ENCODE peak calls at places on chromosome 16, in four cellular contexts. P is A549, O is adrenal gland, Z is upper lobe of right lung. K is an unnamed sample.

GRCh38 chr16:67017810-67018488 is 11.0 kb upstream of the CBFB start:
- DNase-seq in P (peak; percentile 97), O (peak; percentile 90), Z (peak; percentile 82), K (peak; percentile 93)

GRCh38 chr16:57096192-57096591 is 3.8 kb downstream of the CPNE2 start:
- DNase-seq in P (no peak), O (no peak), Z (no peak), K (no peak)

GRCh38 chr16:57994778-57995177 is 5.7 kb downstream of the ZNF319 start:
- DNase-seq in P (peak; percentile 77), O (peak; percentile 84), Z (peak; percentile 84), K (no peak)

GRCh38 chr16:71727545-71728324 is 3.2 kb upstream of the PHLPP2 start:
- DNase-seq in P (no peak), O (no peak), Z (no peak), K (no peak)

GRCh38 chr16:81560979-81561657 is 116.5 kb downstream of the CMIP start:
- DNase-seq in P (no peak), O (peak; percentile 57), Z (no peak), K (no peak)

GRCh38 chr16:21101631-21102420 is 48.8 kb downstream of the DNAH3 start:
- DNase-seq in P (peak; percentile 53), O (peak; percentile 19), Z (no peak), K (no peak)

GRCh38 chr16:57736419-57737281 is 1.1 kb downstream of the KATNB1 start:
- DNase-seq in P (peak; percentile 75), O (peak; percentile 63), Z (peak; percentile 67), K (peak; percentile 77)

GRCh38 chr16:2163211-2163881 is 7.8 kb downstream of the TRAF7 start:
- DNase-seq in P (no peak), O (peak; percentile 41), Z (no peak), K (no peak)

GRCh38 chr16:66695935-66696668 is 441 bp downstream of the CMTM4 start:
- DNase-seq in P (peak; percentile 24), O (peak; percentile 4), Z (peak; percentile 86), K (no peak)

GRCh38 chr16:57609541-57610401 is 18.7 kb upstream of the ADGRG1 start:
- DNase-seq in P (no peak), O (peak; percentile 74), Z (peak; percentile 49), K (no peak)

GRCh38 chr16:74469946-74470478 is 48.7 kb upstream of the CLEC18B start:
- DNase-seq in P (no peak), O (no peak), Z (no peak), K (no peak)

GRCh38 chr16:65751622-65752598 is 614.6 kb upstream of the CDH5 start:
- DNase-seq in P (no peak), O (no peak), Z (no peak), K (no peak)

GRCh38 chr16:1946495-1947368 is 3.7 kb upstream of the MSRB1 start:
- DNase-seq in P (no peak), O (no peak), Z (no peak), K (no peak)

GRCh38 chr16:86075839-86076440 is 177.0 kb downstream of the IRF8 start:
- DNase-seq in P (no peak), O (no peak), Z (peak; percentile 40), K (no peak)

GRCh38 chr16:57535680-57536305 is 578 bp downstream of the CCDC102A start:
- DNase-seq in P (peak; percentile 92), O (peak; percentile 95), Z (peak; percentile 97), K (peak; percentile 81)

GRCh38 chr16:73057369-73058210 is 9.7 kb upstream of the ZFHX3 start:
- DNase-seq in P (no peak), O (peak; percentile 42), Z (peak; percentile 74), K (no peak)

GRCh38 chr16:85819711-85820110 is 20.2 kb downstream of the COX4I1 start:
- DNase-seq in P (peak; percentile 17), O (no peak), Z (peak; percentile 52), K (peak; percentile 8)

GRCh38 chr16:69927056-69927757 is 23.9 kb upstream of the CLEC18A start:
- DNase-seq in P (no peak), O (peak; percentile 92), Z (no peak), K (peak; percentile 85)
- H3K27ac ChIP-seq in P (no peak overlapping the region), O (peak overlapping the region; percentile 78), Z (peak overlapping the region; percentile 37), K (peak overlapping the region; percentile 51)

GRCh38 chr16:53080345-53081031 is 25.7 kb downstream of the CHD9 start:
- DNase-seq in P (peak; percentile 92), O (peak; percentile 85), Z (no peak), K (peak; percentile 88)
- H3K27ac ChIP-seq in P (peak overlapping the region; percentile 75), O (peak overlapping the region; percentile 71), Z (peak overlapping the region; percentile 59), K (peak overlapping the region; percentile 80)

DNA sequence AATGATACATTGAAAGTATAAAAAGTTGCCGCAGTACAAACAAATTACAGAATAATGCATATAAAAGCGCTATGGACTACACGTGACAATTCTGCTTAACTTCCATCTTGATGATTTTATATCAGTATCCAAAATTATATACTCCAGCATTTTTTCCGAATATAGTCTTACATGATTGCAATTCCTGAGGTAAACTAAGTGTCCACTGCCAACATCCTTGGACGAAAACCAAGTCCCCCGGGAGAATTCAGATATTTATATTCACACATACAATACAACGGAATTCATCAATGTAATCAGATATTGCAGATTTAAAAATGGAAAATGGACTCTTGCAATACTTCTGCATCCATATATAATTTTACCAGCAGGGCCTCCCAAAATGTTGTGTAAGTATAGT is 8.9 kb upstream of the MYH11 start:
- DNase-seq in P (no peak), O (no peak), Z (no peak), K (peak; percentile 47)
- H3K27ac ChIP-seq in P (no peak overlapping the region), O (no peak overlapping the region), Z (no peak overlapping the region), K (no peak overlapping the region)

DNA sequence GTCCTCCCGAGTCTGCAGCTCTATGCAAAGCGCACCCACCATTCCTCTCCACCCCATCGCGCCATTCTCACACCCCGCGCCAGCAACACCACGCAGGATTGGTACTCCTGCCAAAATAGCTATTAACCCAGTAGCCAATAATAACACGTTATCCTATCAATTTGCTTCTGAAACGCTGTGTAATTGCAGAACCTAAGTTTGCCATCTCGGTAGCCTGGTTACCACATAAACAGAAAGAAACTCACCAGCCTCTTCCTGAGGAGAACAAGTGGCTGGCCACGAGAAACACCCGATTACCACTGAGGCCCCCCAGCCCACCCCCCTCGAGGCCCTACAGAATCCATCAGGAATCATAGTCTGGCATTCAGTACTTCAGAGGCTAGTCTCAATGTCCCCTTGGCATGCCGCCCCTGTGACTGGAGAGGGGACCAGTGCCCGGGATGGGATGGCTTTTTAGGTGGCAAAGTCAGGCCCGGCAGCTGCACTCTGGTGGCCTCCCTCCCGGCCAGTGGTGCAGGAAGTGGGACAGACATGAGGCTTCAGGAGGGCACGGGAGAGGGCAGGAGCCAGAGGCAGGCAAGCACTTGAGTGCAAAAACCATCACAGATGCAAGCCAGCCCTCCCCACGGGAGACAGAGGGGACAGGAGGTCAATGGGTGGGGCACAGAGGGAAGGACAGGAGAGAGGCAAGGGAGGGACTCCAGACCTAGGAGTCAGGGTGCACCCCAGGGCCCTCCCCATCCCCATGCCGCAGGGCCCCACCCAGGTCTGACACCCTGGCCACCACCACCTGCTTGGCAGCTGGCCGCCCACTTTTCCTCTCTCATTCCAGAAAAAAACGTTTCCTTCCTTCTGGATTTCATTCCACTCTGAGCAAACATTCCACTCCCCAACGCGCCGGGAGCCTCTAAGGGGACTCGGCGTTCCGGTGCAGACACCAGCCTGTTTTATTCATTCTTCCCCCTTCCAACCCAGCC is 192.5 kb downstream of the ZNF423 start:
- DNase-seq in P (no peak), O (no peak), Z (no peak), K (no peak)
- H3K27ac ChIP-seq in P (no peak overlapping the region), O (no peak overlapping the region), Z (no peak overlapping the region), K (no peak overlapping the region)

GRCh38 chr16:27408012-27408601 is 6.1 kb downstream of the IL21R start:
- DNase-seq in P (no peak), O (no peak), Z (no peak), K (peak; percentile 61)

GRCh38 chr16:27407158-27407557 is 5.2 kb downstream of the IL21R start:
- DNase-seq in P (no peak), O (no peak), Z (no peak), K (no peak)

GRCh38 chr16:27405546-27406451 is 3.8 kb downstream of the IL21R start:
- DNase-seq in P (no peak), O (no peak), Z (no peak), K (peak; percentile 20)

GRCh38 chr16:27406729-27407128 is 4.8 kb downstream of the IL21R start:
- DNase-seq in P (no peak), O (no peak), Z (no peak), K (no peak)

GRCh38 chr16:27408602-27409031 is 6.6 kb downstream of the IL21R start:
- DNase-seq in P (no peak), O (no peak), Z (no peak), K (no peak)
- H3K27ac ChIP-seq in P (no peak overlapping the region), O (no peak overlapping the region), Z (no peak overlapping the region), K (no peak overlapping the region)

DNA sequence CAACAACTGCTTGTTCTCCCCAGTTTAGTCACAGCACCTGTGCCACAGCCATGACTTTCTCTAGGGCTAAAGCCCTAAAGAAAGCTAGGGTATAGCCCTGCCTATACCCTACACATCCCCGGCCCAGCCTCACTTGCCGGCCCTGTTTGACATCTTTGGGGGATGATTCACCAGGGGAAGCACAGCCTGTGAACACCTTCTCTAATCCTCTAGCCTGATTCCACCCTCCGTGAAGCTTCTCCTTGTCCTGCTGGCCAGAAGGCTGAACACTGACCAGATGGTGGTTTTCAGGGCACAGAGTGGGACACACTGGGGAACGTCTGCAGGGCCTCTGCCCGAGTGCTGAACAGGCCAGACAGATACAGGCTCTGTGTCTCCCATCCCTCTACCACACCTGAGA is 6.0 kb downstream of the CLEC16A start:
- DNase-seq in P (no peak), O (no peak), Z (peak; percentile 40), K (no peak)
- H3K27ac ChIP-seq in P (no peak overlapping the region), O (no peak overlapping the region), Z (no peak overlapping the region), K (no peak overlapping the region)

DNA sequence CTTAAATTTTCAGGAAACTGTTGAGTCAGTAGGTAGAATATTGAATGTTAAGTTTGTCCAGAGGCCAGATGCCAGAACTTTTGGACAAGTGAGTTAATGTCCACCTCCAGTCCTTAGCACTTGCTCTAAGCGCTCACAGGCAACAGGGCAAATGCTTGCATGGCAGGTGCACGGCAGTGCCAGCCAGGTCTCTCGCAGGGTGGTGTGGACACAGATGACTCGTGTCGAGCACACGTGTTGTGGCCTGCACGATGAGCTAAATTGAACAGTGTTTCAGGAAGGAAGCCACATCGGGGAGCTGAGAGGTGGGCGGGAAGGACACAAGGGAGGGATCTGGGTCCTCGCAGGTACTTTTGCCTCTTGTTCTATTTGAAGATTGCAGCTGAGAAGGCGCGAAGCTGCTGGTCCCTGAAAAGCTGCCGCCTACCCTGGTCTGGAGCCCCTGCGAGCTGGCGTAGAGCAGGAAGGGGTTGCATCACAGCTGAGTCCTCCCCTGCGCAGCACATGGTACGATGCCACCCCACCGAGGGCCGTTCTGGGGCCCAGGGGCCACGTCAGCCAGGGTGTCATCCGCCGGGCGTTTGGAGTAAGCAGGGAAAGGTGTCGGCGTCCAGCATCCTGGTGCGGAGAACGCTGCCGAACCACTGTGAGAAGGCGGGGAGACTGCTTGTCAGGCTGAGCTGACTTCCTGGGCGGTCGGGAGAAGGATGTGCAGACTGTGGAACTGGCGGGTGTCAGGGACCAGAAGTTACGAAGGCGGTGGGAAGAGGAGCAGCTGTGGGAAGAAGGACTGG is 6.3 kb downstream of the RAB40C start:
- DNase-seq in P (no peak), O (no peak), Z (no peak), K (no peak)
- H3K27ac ChIP-seq in P (no peak overlapping the region), O (no peak overlapping the region), Z (no peak overlapping the region), K (no peak overlapping the region)

GRCh38 chr16:15811416-15811777 is 45.4 kb downstream of the MYH11 start:
- DNase-seq in P (no peak), O (no peak), Z (no peak), K (no peak)
- H3K27ac ChIP-seq in P (no peak overlapping the region), O (no peak overlapping the region), Z (no peak overlapping the region), K (peak overlapping the region; percentile 56)